ENCODE peak calls at places on chromosomes 13 and 19, in eight cellular contexts. Y is fibroblast of mammary gland; R is skeletal muscle cell; J is choroid plexus epithelial cell; Z is CD8-positive, alpha-beta memory T cell; U is psoas muscle; F is small intestine; N is epithelial cell of esophagus. L is an unnamed sample.

GRCh38 chr13:43546260-43546659 is 240.5 kb downstream of the ENOX1 start:
- DNase-seq in U (no peak), N (no peak), R (peak; percentile 21), Z (no peak), Y (peak; percentile 46), J (peak; percentile 19), F (no peak), L (peak; percentile 72)

GRCh38 chr19:57665261-57665806 is 3.4 kb upstream of the ZSCAN4 start:
- DNase-seq in Z (no peak), Y (no peak), J (no peak), N (no peak), F (no peak), R (no peak), U (no peak), L (no peak)

GRCh38 chr13:44331912-44332840 is 41.4 kb upstream of the SERP2 start:
- DNase-seq in R (peak; percentile 91), Y (peak; percentile 90), N (no peak), J (peak; percentile 96), Z (no peak), F (no peak), U (peak; percentile 55), L (no peak)

GRCh38 chr13:33139186-33139585 is 123.0 kb downstream of the KL start:
- DNase-seq in Y (no peak), Z (no peak), U (peak; percentile 43), R (no peak), J (no peak), F (no peak), N (no peak), L (no peak)

GRCh38 chr13:39998166-39998565 is 342.7 kb downstream of the COG6 start:
- DNase-seq in Z (no peak), N (no peak), Y (no peak), U (no peak), F (no peak), R (no peak), J (no peak), L (peak; percentile 80)

GRCh38 chr13:110458594-110459365 is 102.7 kb downstream of the RAB20 start:
- DNase-seq in J (no peak), U (no peak), Y (no peak), F (no peak), R (no peak), Z (no peak), N (no peak), L (no peak)

GRCh38 chr19:52600639-52601024 is 30.5 kb downstream of the ZNF701 start:
- DNase-seq in F (peak; percentile 86), J (no peak), Y (no peak), U (peak; percentile 32), R (no peak), N (peak; percentile 3), Z (peak; percentile 3), L (no peak)

GRCh38 chr19:2629491-2630351 is 72.8 kb downstream of the GNG7 start:
- DNase-seq in Z (no peak), R (no peak), F (peak; percentile 75), U (no peak), N (no peak), J (no peak), Y (peak; percentile 45), L (no peak)

GRCh38 chr19:10106100-10106936 is at the start of gene PPAN:
- DNase-seq in Z (peak; percentile 95), R (peak; percentile 93), U (peak; percentile 98), J (peak; percentile 99), N (peak; percentile 99), F (peak; percentile 98), Y (peak; percentile 97), L (peak; percentile 97)

GRCh38 chr19:10104130-10104513 is 1.6 kb upstream of the ANGPTL6 start:
- DNase-seq in N (no peak), R (no peak), J (no peak), U (no peak), Z (no peak), F (no peak), Y (no peak), L (no peak)

GRCh38 chr19:10107254-10107653 is 1.1 kb downstream of the PPAN start:
- DNase-seq in Y (no peak), U (no peak), Z (no peak), F (no peak), R (no peak), N (no peak), J (no peak), L (no peak)

GRCh38 chr19:10104665-10105221 is 1.4 kb upstream of the PPAN start:
- DNase-seq in N (no peak), U (no peak), Z (peak; percentile 75), R (no peak), Y (no peak), J (no peak), F (peak; percentile 76), L (peak; percentile 99)

DNA sequence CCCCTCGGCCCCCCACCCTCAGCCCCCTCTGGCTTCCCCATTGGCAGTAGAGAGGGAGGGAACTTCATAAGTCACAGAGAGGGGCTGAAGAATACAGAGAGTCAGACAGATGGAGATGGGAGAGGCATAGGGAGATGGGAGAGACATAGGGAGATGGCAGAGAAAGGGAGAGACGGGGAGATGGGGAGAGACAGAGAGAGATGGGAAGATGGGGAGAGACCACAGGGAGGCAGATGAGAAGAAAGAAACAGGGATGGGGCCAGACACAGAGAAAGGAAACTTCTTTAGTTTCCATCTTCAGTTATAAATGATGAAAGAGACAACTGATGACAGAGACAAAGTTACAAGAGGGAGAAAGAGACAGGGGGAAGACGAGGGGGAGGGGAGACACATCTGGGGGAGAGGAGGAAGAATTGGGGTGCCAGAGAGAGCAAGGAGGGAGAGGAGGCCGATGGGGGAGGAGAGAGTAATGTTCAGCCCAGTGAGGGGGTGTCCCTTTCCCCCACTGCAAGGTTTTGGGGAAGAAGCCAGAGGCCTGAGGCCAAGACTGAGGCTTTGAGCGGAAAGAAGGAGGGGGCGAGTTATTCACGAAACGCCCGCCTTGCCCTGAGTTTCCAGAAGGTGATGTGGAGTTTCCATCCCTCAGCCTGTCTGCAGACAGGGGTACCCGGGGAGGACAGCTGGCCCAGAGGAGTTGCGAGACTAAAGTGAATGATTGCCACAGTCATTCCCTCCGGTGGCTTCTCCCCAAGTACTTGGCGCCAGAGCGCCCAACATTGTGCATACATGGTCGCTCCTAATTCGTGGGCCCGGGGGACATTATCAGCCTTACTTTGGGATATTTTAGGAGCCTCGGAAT is 692 bp upstream of the PPAN start:
- DNase-seq in N (no peak), Y (no peak), U (no peak), R (no peak), Z (peak; percentile 67), J (no peak), F (no peak), L (no peak)
- H3K4me3 ChIP-seq in N (no peak overlapping the region), Y (peak overlapping the region; percentile 35), U (peak overlapping the region; percentile 90), R (peak overlapping the region; percentile 70), Z (peak overlapping the region; percentile 32), J (no peak overlapping the region), F (no peak overlapping the region), L (peak overlapping the region; percentile 37)

DNA sequence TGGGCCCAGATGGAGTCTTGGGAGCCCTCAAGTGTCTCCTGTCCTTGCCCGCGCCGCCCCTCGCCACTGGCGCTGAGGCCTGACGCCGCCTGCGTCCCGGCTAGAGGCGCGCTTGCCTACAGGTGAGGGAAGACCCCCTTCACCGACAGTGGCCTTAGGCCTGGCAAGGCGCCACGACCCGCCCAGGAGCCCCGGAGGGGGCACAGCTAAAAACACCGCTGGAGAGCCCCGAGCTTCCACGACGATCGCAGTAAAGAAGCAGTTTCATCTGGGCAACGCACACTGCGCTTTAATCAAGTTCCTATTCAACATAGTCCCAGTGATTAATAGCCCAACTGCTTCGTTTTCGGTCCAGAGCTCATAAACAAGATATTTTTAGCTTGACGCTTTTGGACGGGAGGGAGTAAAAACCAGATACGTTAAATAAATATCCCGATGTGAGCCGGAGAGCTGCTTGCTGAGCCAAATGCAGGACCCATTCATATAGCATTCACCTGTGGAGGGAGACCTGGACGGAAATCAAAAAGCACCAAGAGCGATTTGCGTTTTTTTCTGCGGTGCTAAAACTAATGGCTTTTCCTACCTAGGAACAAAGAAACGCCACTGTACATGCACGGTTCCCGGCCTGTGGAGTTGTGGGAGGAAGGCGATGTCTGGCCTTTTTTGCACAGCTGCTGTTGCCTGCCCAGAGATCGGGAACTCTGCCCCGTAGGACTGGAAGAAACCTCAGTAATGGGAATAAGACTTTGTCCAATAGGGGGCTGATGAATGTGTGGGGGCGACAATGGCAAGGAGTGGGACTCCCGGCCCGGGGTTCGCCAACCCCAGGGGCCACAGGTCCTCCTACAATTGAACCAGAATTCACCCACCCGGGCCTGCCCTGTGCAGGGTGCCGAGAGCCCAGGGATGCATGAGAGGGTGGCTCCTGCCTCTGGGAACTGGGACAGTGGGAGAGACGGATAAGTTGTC is 1.7 kb upstream of the CEBPA start:
- DNase-seq in J (no peak), U (no peak), N (no peak), Y (peak; percentile 20), F (peak; percentile 32), R (no peak), Z (no peak), L (no peak)
- H3K4me3 ChIP-seq in J (peak overlapping the region; percentile 62), U (peak overlapping the region; percentile 86), N (peak overlapping the region; percentile 64), Y (no peak overlapping the region), F (peak overlapping the region; percentile 58), R (peak overlapping the region; percentile 67), Z (no peak overlapping the region), L (no peak overlapping the region)

DNA sequence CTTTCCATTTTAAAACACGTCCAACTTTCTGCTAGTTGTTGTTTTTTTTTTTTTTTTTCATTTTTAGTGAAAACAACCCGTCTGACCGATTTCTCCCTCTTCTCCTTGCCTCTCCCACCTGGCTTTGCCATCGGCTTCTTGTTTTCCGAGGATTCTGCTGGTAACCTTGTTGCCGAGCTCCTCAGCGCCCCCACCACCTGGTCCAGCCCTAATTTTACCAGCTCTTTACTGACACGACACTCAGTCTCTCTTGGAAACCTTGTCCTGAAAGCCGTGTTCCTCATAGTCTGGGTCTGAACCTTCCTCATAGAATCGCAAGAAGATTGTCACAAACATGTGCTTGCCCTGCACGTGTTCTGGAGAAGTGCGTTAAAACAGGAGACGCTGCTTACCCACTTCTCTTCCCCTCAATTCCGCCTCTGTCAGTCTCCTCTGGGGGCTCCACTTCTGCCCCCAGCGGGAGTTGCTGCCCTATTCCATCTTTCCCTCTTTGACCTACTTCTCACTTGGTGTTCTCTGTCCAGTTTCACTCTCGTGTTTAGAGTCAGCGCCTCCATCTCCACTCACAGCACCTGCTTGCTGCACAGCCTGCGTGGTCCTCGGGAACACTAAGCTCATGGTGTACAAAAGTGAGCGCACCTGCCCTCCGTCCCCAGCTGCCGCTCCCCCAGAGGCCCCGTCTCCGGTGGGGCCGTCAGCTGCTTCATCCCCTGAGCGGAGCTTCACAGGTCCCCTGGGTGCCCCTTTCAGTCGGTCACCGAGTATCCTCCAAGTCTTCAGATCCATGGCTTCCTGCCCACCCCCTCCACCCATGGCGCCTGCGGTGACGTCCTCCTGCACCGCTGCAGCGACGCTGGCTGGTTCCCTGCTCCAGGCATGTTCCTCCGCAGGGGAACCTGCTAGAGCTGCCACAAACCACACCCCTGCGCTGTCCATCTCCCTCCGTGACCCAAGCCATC is 65.1 kb downstream of the TM9SF2 start:
- DNase-seq in J (no peak), Y (no peak), Z (no peak), N (no peak), F (no peak), U (no peak), R (no peak), L (no peak)
- H3K4me3 ChIP-seq in J (no peak overlapping the region), Y (no peak overlapping the region), Z (no peak overlapping the region), N (no peak overlapping the region), F (no peak overlapping the region), U (no peak overlapping the region), R (no peak overlapping the region), L (no peak overlapping the region)

DNA sequence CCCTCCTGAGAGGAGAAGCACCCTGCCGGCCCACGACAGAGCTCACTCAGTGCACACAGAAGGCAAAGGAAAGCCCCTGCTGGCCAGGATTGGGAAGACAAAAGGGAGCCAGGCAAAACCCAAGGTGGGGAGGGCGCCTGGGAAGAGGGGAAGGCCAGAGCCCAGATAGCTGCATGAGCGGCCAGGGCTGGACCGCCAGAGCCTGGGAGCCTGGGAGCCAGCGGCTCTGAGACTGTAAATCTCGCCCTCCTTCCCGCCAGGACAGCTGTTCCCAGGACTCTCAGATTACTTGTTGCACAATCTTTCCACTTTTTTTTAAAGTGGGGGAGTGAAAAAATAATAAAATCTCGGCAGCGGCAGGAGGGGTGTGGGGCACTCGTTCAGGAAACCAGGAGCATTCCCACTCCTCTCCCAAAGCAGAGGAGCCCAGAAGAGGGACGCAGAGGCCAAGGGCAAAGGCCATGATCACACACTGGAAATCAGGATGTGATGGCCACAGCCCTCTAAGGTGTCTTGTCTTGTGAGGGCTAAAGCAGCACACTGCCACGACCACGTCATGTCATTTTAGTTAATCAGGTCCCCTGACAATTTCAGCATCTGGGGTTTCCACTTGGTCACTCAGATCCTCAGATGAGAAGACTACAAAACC is 19.6 kb upstream of the EPHX3 start:
- DNase-seq in Y (peak; percentile 98), R (peak; percentile 95), N (peak; percentile 68), U (peak; percentile 88), F (no peak), Z (no peak), J (peak; percentile 97), L (no peak)
- H3K4me3 ChIP-seq in Y (no peak overlapping the region), R (peak overlapping the region; percentile 24), N (no peak overlapping the region), U (peak overlapping the region; percentile 36), F (no peak overlapping the region), Z (no peak overlapping the region), J (no peak overlapping the region), L (no peak overlapping the region)